ENCODE peak calls at places on chromosomes 6 and 20, in ten cellular contexts. M is T-helper 1 cell; O is ELR; Z is kidney epithelial cell; R is EL; T is WTC11; L is breast epithelium; V is activated T-helper 1 cell treated with anti-CD3 and anti-CD28 coated beads, Interleukin-2, amount 50 U/mL, for 16 hours; B is putamen; X is NCI-H1694. Y is an unnamed sample.

GRCh38 chr6:30882764-30883475 is 1.4 kb upstream of the DDR1 start:
- DNase-seq in X (no peak), Z (no peak), M (no peak), L (peak), B (no peak), V (no peak), T (peak), R (no peak), O (no peak), Y (peak)

GRCh38 chr20:31551581-31552081 is 37.4 kb downstream of the HM13 start:
- DNase-seq in V (no peak), T (no peak), O (no peak), X (no peak), Z (peak), L (no peak), R (no peak), B (no peak), M (no peak), Y (no peak)

GRCh38 chr6:24950210-24950941 is 14.6 kb upstream of the RIPOR2 start:
- DNase-seq in V (no peak), T (no peak), O (no peak), B (no peak), L (no peak), X (no peak), R (no peak), Z (no peak), M (no peak), Y (no peak)

GRCh38 chr20:52031574-52032303 is 159.8 kb downstream of the ZFP64 start:
- DNase-seq in X (no peak), B (no peak), M (peak), V (no peak), O (peak), R (peak), Z (peak), L (no peak), T (no peak), Y (no peak)

GRCh38 chr6:117992856-117993255 is 85.8 kb downstream of the SLC35F1 start:
- DNase-seq in V (no peak), Z (no peak), B (peak), L (no peak), X (no peak), T (no peak), M (no peak), R (no peak), O (no peak), Y (no peak)

GRCh38 chr6:107105511-107106116 is 9.7 kb downstream of the BEND3 start:
- DNase-seq in T (no peak), X (no peak), B (no peak), Z (no peak), V (no peak), O (no peak), L (no peak), R (no peak), M (no peak), Y (no peak)

GRCh38 chr20:57317789-57318371 is 11.7 kb upstream of the SPO11 start:
- DNase-seq in T (no peak), Z (no peak), O (no peak), R (no peak), B (no peak), M (no peak), L (no peak), X (no peak), V (no peak), Y (no peak)

GRCh38 chr6:109296305-109296915 is 85.9 kb downstream of the CD164 start:
- DNase-seq in L (no peak), V (no peak), M (no peak), Z (no peak), T (no peak), B (no peak), O (peak), X (no peak), R (no peak), Y (no peak)

GRCh38 chr6:107600111-107600510 is 110.2 kb downstream of the SOBP start:
- DNase-seq in O (no peak), M (no peak), R (no peak), B (no peak), T (peak), L (no peak), Z (no peak), V (no peak), X (no peak), Y (no peak)

GRCh38 chr6:57072108-57072507 is 17.9 kb upstream of the ZNF451 start:
- DNase-seq in O (no peak), X (no peak), L (no peak), T (no peak), R (no peak), V (no peak), M (no peak), Z (no peak), B (no peak), Y (no peak)

GRCh38 chr6:150395388-150396009 is 26.7 kb downstream of the IYD start:
- DNase-seq in Z (no peak), X (peak), O (peak), M (peak), T (peak), V (no peak), B (peak), R (peak), L (peak), Y (peak)

GRCh38 chr6:79512014-79512413 is 25.2 kb downstream of the LCA5 start:
- DNase-seq in B (no peak), Z (no peak), M (no peak), O (no peak), X (no peak), L (no peak), T (no peak), R (no peak), V (no peak), Y (no peak)

GRCh38 chr6:147567141-147567805 is 58.8 kb downstream of the SAMD5 start:
- DNase-seq in L (no peak), Z (no peak), V (no peak), O (no peak), X (no peak), R (no peak), B (no peak), M (no peak), T (no peak), Y (no peak)

GRCh38 chr6:130961148-130961547 is 101.9 kb downstream of the EPB41L2 start:
- DNase-seq in O (no peak), T (no peak), B (no peak), Z (peak), L (no peak), V (no peak), M (no peak), X (no peak), R (no peak), Y (no peak)

GRCh38 chr6:30007132-30007764 is 53.8 kb upstream of the POLR1H start:
- DNase-seq in T (peak), O (no peak), L (no peak), X (no peak), V (no peak), B (no peak), R (no peak), M (peak), Z (no peak), Y (no peak)

GRCh38 chr20:9202440-9203080 is 133.7 kb downstream of the PLCB4 start:
- DNase-seq in L (no peak), X (no peak), Z (no peak), M (no peak), O (no peak), V (no peak), R (peak), B (no peak), T (no peak), Y (no peak)

GRCh38 chr6:152496731-152497130 is 140.4 kb downstream of the SYNE1 start:
- DNase-seq in M (no peak), V (no peak), R (no peak), X (no peak), Z (no peak), L (no peak), O (no peak), T (peak), B (no peak), Y (no peak)

GRCh38 chr6:89368107-89368506 is 15.6 kb upstream of the UBE2J1 start:
- DNase-seq in B (no peak), L (no peak), R (peak), V (no peak), Z (no peak), O (peak), X (peak), T (peak), M (peak), Y (no peak)

GRCh38 chr6:126661646-126662045 is 321.7 kb downstream of the CENPW start:
- DNase-seq in X (no peak), R (peak), B (no peak), Z (peak), T (no peak), O (peak), V (no peak), L (no peak), M (no peak), Y (peak)

GRCh38 chr6:51934098-51934497 is 153.3 kb downstream of the PKHD1 start:
- DNase-seq in B (no peak), L (no peak), M (no peak), R (peak), X (no peak), O (peak), T (peak), V (no peak), Z (no peak), Y (no peak)

GRCh38 chr6:24935323-24935722 is 437 bp downstream of the RIPOR2 start:
- DNase-seq in R (no peak), T (no peak), B (no peak), X (no peak), Z (no peak), M (peak), O (no peak), V (no peak), L (no peak), Y (no peak)

GRCh38 chr6:115582386-115582785 is 478.3 kb downstream of the FRK start:
- DNase-seq in V (no peak), T (no peak), R (peak), Z (no peak), M (no peak), L (no peak), O (no peak), X (no peak), B (no peak), Y (no peak)

GRCh38 chr20:47817573-47817972 is 32.3 kb upstream of the SULF2 start:
- DNase-seq in O (peak), M (no peak), V (no peak), X (no peak), T (no peak), R (no peak), B (no peak), L (no peak), Z (peak), Y (peak)

GRCh38 chr20:17281478-17281877 is 54.6 kb downstream of the PCSK2 start:
- DNase-seq in Z (no peak), V (no peak), M (no peak), R (peak), L (no peak), O (peak), B (no peak), T (peak), X (peak), Y (no peak)

GRCh38 chr6:25302677-25303128 is 23.5 kb downstream of the CARMIL1 start:
- DNase-seq in X (no peak), T (no peak), L (no peak), R (peak), M (no peak), V (no peak), Z (no peak), O (peak), B (no peak), Y (no peak)

GRCh38 chr6:143253630-143254029 is 192.9 kb downstream of the AIG1 start:
- DNase-seq in V (no peak), B (no peak), M (no peak), O (no peak), L (no peak), X (no peak), Z (no peak), T (no peak), R (no peak), Y (no peak)

GRCh38 chr6:157831424-157832249 is 8.6 kb downstream of the SNX9 start:
- DNase-seq in V (no peak), L (no peak), M (no peak), R (no peak), T (peak), B (no peak), O (peak), X (peak), Z (no peak), Y (no peak)

GRCh38 chr20:2698186-2698817 is 5.7 kb downstream of the EBF4 start:
- DNase-seq in L (peak), Z (no peak), V (no peak), T (no peak), M (no peak), B (no peak), R (no peak), X (no peak), O (no peak), Y (no peak)

GRCh38 chr6:119348308-119349040 is 1.1 kb downstream of the MAN1A1 start:
- DNase-seq in V (no peak), X (no peak), M (peak), B (no peak), T (peak), Z (no peak), O (peak), L (no peak), R (peak), Y (peak)

GRCh38 chr20:15491564-15491963 is 1081.7 kb downstream of the KIF16B start:
- DNase-seq in B (no peak), R (peak), V (no peak), Z (no peak), X (no peak), L (no peak), O (no peak), T (peak), M (no peak), Y (peak)

GRCh38 chr6:41836022-41836659 is 48.6 kb downstream of the TOMM6 start:
- DNase-seq in Z (no peak), V (no peak), O (no peak), M (no peak), X (no peak), B (no peak), R (no peak), T (no peak), L (no peak), Y (no peak)

GRCh38 chr6:118495639-118496296 is 52.3 kb upstream of the PLN start:
- DNase-seq in M (peak), X (no peak), L (no peak), Z (peak), O (peak), V (no peak), B (no peak), R (peak), T (no peak), Y (peak)

GRCh38 chr20:50930139-50931047 is 844 bp downstream of the ADNP start:
- DNase-seq in X (no peak), B (peak), O (peak), R (no peak), L (no peak), Z (no peak), M (peak), T (no peak), V (no peak), Y (no peak)